ENCODE peak calls at places on chromosomes 6 and 20, in eight cellular contexts. One of them, this sample, is unnamed.

GRCh38 chr20:50215917-50216316 is 25.3 kb downstream of the CEBPB start:
- DNase-seq in HEK293T: no peak
- DNase-seq in stimulated activated CD4-positive, alpha-beta T cell treated with anti-CD3 and anti-CD28 coated beads, Interleukin-4, amount 100 ng/mL, for 4 hours: no peak
- DNase-seq in kidney tubule cell: no peak
- DNase-seq in neural crest cell: no peak
- DNase-seq in fibroblast of the conjunctiva: no peak
- DNase-seq in activated T-helper 1 cell treated with Interleukin-2 at 50 U/mL for 16 hours: no peak
- DNase-seq in sciatic nerve: no peak
- DNase-seq in this sample: no peak

GRCh38 chr6:24768361-24768760 is 6.4 kb upstream of the GMNN start:
- DNase-seq in HEK293T: no peak
- DNase-seq in stimulated activated CD4-positive, alpha-beta T cell treated with anti-CD3 and anti-CD28 coated beads, Interleukin-4, amount 100 ng/mL, for 4 hours: no peak
- DNase-seq in kidney tubule cell: no peak
- DNase-seq in neural crest cell: no peak
- DNase-seq in fibroblast of the conjunctiva: no peak
- DNase-seq in activated T-helper 1 cell treated with Interleukin-2 at 50 U/mL for 16 hours: no peak
- DNase-seq in sciatic nerve: no peak
- DNase-seq in this sample: no peak

GRCh38 chr6:105569706-105570105 is 166.8 kb upstream of the PREP start:
- DNase-seq in HEK293T: no peak
- DNase-seq in stimulated activated CD4-positive, alpha-beta T cell treated with anti-CD3 and anti-CD28 coated beads, Interleukin-4, amount 100 ng/mL, for 4 hours: no peak
- DNase-seq in kidney tubule cell: no peak
- DNase-seq in neural crest cell: no peak
- DNase-seq in fibroblast of the conjunctiva: no peak
- DNase-seq in activated T-helper 1 cell treated with Interleukin-2 at 50 U/mL for 16 hours: no peak
- DNase-seq in sciatic nerve: no peak
- DNase-seq in this sample: no peak

GRCh38 chr6:169508452-169508851 is 193.4 kb downstream of the WDR27 start:
- DNase-seq in HEK293T: no peak
- DNase-seq in stimulated activated CD4-positive, alpha-beta T cell treated with anti-CD3 and anti-CD28 coated beads, Interleukin-4, amount 100 ng/mL, for 4 hours: no peak
- DNase-seq in kidney tubule cell: no peak
- DNase-seq in neural crest cell: no peak
- DNase-seq in fibroblast of the conjunctiva: no peak
- DNase-seq in activated T-helper 1 cell treated with Interleukin-2 at 50 U/mL for 16 hours: no peak
- DNase-seq in sciatic nerve: no peak
- DNase-seq in this sample: no peak

GRCh38 chr6:25061289-25061945 is 125.7 kb upstream of the RIPOR2 start:
- DNase-seq in HEK293T: no peak
- DNase-seq in stimulated activated CD4-positive, alpha-beta T cell treated with anti-CD3 and anti-CD28 coated beads, Interleukin-4, amount 100 ng/mL, for 4 hours: no peak
- DNase-seq in kidney tubule cell: no peak
- DNase-seq in neural crest cell: no peak
- DNase-seq in fibroblast of the conjunctiva: peak; percentile 5
- DNase-seq in activated T-helper 1 cell treated with Interleukin-2 at 50 U/mL for 16 hours: no peak
- DNase-seq in sciatic nerve: no peak
- DNase-seq in this sample: peak; percentile 27

GRCh38 chr6:41028618-41029486 is 10.2 kb downstream of the UNC5CL start:
- DNase-seq in HEK293T: peak; percentile 22
- DNase-seq in stimulated activated CD4-positive, alpha-beta T cell treated with anti-CD3 and anti-CD28 coated beads, Interleukin-4, amount 100 ng/mL, for 4 hours: no peak
- DNase-seq in kidney tubule cell: no peak
- DNase-seq in neural crest cell: no peak
- DNase-seq in fibroblast of the conjunctiva: no peak
- DNase-seq in activated T-helper 1 cell treated with Interleukin-2 at 50 U/mL for 16 hours: no peak
- DNase-seq in sciatic nerve: no peak
- DNase-seq in this sample: no peak

GRCh38 chr6:67886036-67886707 is 748.9 kb upstream of the ADGRB3 start:
- DNase-seq in HEK293T: no peak
- DNase-seq in stimulated activated CD4-positive, alpha-beta T cell treated with anti-CD3 and anti-CD28 coated beads, Interleukin-4, amount 100 ng/mL, for 4 hours: no peak
- DNase-seq in kidney tubule cell: no peak
- DNase-seq in neural crest cell: no peak
- DNase-seq in fibroblast of the conjunctiva: no peak
- DNase-seq in activated T-helper 1 cell treated with Interleukin-2 at 50 U/mL for 16 hours: no peak
- DNase-seq in sciatic nerve: no peak
- DNase-seq in this sample: no peak

GRCh38 chr20:58995461-58996225 is 11.4 kb downstream of the CTSZ start:
- DNase-seq in HEK293T: no peak
- DNase-seq in stimulated activated CD4-positive, alpha-beta T cell treated with anti-CD3 and anti-CD28 coated beads, Interleukin-4, amount 100 ng/mL, for 4 hours: no peak
- DNase-seq in kidney tubule cell: peak; percentile 85
- DNase-seq in neural crest cell: no peak
- DNase-seq in fibroblast of the conjunctiva: no peak
- DNase-seq in activated T-helper 1 cell treated with Interleukin-2 at 50 U/mL for 16 hours: no peak
- DNase-seq in sciatic nerve: peak; percentile 23
- DNase-seq in this sample: no peak

GRCh38 chr20:7980332-7981046 is 39.1 kb downstream of the TMX4 start:
- DNase-seq in HEK293T: peak; percentile 64
- DNase-seq in stimulated activated CD4-positive, alpha-beta T cell treated with anti-CD3 and anti-CD28 coated beads, Interleukin-4, amount 100 ng/mL, for 4 hours: no peak
- DNase-seq in kidney tubule cell: peak; percentile 55
- DNase-seq in neural crest cell: peak; percentile 2
- DNase-seq in fibroblast of the conjunctiva: peak; percentile 37
- DNase-seq in activated T-helper 1 cell treated with Interleukin-2 at 50 U/mL for 16 hours: no peak
- DNase-seq in sciatic nerve: no peak
- DNase-seq in this sample: peak; percentile 8

This sample was measured in AG09319.